ENCODE peak calls at places on chromosomes 16 and 17, in six cellular contexts. Q is neuronal stem cell, R is H9, K is IMR-90, N is H1, M is trophoblast cell. F is an unnamed sample.

GRCh38 chr16:12729448-12729847 is 74.2 kb downstream of the CPPED1 start:
- DNase-seq in Q (no peak), N (no peak), R (no peak), M (no peak), K (peak; percentile 30), F (no peak)

GRCh38 chr16:30884760-30885159 is 9.1 kb downstream of the BCL7C start:
- DNase-seq in M (no peak), K (no peak), R (no peak), N (no peak), Q (no peak), F (no peak)

GRCh38 chr17:2598166-2598565 is 4.7 kb downstream of the PAFAH1B1 start:
- DNase-seq in M (no peak), N (no peak), R (no peak), K (peak; percentile 70), Q (no peak), F (peak; percentile 46)

GRCh38 chr17:40176409-40177110 is 710 bp upstream of the RAPGEFL1 start:
- DNase-seq in Q (no peak), N (no peak), K (no peak), R (no peak), M (no peak), F (no peak)

GRCh38 chr17:17568772-17569195 is 22.7 kb downstream of the PEMT start:
- DNase-seq in N (peak; percentile 97), M (peak; percentile 46), K (peak; percentile 36), R (peak; percentile 92), Q (peak; percentile 64), F (peak; percentile 43)

GRCh38 chr16:31179153-31179746 is 689 bp upstream of the FUS start:
- DNase-seq in R (no peak), N (no peak), K (no peak), M (no peak), Q (no peak), F (no peak)

GRCh38 chr17:66542183-66542966 is 240.0 kb downstream of the PRKCA start:
- DNase-seq in Q (no peak), M (no peak), R (no peak), N (no peak), K (peak; percentile 53), F (peak; percentile 78)

GRCh38 chr16:12628526-12628925 is 175.2 kb downstream of the CPPED1 start:
- DNase-seq in K (no peak), Q (no peak), R (no peak), N (no peak), M (no peak), F (no peak)

GRCh38 chr17:82490512-82491195 is 28.9 kb upstream of the FOXK2 start:
- DNase-seq in K (no peak), N (no peak), M (no peak), Q (no peak), R (no peak), F (no peak)

GRCh38 chr16:85329059-85329812 is 217.0 kb upstream of the CIBAR2 start:
- DNase-seq in N (no peak), K (peak; percentile 41), R (peak; percentile 67), Q (peak; percentile 92), M (peak; percentile 77), F (peak; percentile 82)
- H3K4ac ChIP-seq in N (peak overlapping the region; percentile 89), K (no peak overlapping the region), R (no peak overlapping the region), Q (peak overlapping the region; percentile 77), M (peak overlapping the region; percentile 9), F (peak overlapping the region; percentile 42)

DNA sequence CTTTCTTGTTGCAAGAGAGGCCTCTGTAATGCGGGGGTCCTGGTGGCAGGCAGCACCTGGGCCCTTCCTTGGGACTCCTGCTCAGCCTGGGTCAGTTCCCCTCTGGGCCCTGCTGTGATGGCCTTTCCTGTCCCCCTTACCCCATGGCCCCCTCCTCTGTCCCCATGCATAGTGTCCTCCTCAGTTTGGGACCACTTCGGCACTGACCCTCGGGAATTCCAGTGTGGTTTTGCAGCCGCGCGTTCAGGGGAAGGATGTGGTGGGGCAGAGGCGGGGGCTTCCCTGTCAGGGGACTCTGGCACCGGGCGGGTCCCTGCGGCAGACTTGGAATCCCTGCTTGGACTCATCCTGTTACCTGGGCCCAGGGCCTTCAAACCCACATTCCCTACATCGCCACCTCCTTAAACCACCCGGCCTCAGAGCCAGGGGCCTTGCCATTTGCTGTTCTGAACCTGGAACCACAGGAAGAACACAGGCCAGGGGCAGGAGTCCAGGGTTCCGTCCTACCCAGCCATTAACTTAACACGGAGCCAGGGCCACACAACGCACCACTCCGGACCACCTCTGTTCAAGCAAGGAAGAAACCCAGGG is 31.4 kb upstream of the EIF1 start:
- DNase-seq in M (no peak), Q (no peak), R (no peak), N (no peak), K (no peak), F (no peak)
- H3K27ac ChIP-seq in M (no peak overlapping the region), Q (no peak overlapping the region), R (no peak overlapping the region), N (no peak overlapping the region), K (no peak overlapping the region), F (no peak overlapping the region)

GRCh38 chr17:64177346-64178010 is 47.5 kb upstream of the ERN1 start:
- DNase-seq in Q (no peak), K (no peak), R (no peak), N (no peak), M (no peak), F (no peak)
- H4K91ac ChIP-seq in Q (no peak overlapping the region), K (no peak overlapping the region), R (no peak overlapping the region), N (no peak overlapping the region), M (no peak overlapping the region), F (no peak overlapping the region)

GRCh38 chr17:4998027-4998665 is 396 bp downstream of the KIF1C start:
- DNase-seq in K (no peak), M (no peak), Q (peak; percentile 67), N (peak; percentile 85), R (peak; percentile 72), F (peak; percentile 43)
- H3K4ac ChIP-seq in K (peak overlapping the region; percentile 93), M (peak overlapping the region; percentile 66), Q (no peak overlapping the region), N (peak overlapping the region; percentile 96), R (no peak overlapping the region), F (peak overlapping the region; percentile 88)

GRCh38 chr16:72989203-72989991 is 58.5 kb downstream of the ZFHX3 start:
- DNase-seq in N (no peak), M (peak; percentile 36), K (peak; percentile 93), Q (no peak), R (no peak), F (peak; percentile 19)

GRCh38 chr16:72990003-72990521 is 57.9 kb downstream of the ZFHX3 start:
- DNase-seq in M (peak; percentile 96), R (no peak), Q (no peak), N (no peak), K (peak; percentile 68), F (peak; percentile 36)

GRCh38 chr16:72990571-72990970 is 57.4 kb downstream of the ZFHX3 start:
- DNase-seq in R (no peak), Q (no peak), N (no peak), M (peak; percentile 11), K (no peak), F (no peak)

GRCh38 chr16:72987480-72987901 is 60.4 kb downstream of the ZFHX3 start:
- DNase-seq in Q (no peak), N (no peak), K (no peak), M (peak; percentile 94), R (no peak), F (no peak)

DNA sequence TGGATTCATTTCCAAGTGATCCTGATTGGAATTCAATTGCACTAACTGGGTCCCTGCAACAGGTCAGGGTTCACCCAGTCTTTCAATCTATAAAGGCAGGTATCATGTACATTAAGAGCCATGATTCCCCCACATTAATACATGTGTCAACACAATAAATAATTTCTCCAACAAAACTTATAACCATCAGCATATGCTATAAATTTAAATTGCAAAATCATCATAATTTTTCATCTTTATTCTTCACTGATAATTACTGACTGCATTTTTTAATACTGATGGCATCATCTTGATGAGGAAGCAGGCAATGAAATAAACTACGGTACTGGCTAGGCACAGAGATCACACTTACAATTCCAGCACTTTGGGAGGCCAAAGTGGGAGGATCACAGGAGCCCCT is 59.4 kb downstream of the ZFHX3 start:
- DNase-seq in R (no peak), M (no peak), N (no peak), K (no peak), Q (no peak), F (no peak)
- H3K27ac ChIP-seq in R (no peak overlapping the region), M (no peak overlapping the region), N (no peak overlapping the region), K (no peak overlapping the region), Q (no peak overlapping the region), F (no peak overlapping the region)

GRCh38 chr17:7889166-7889584 is 586 bp downstream of the CHD3 start:
- DNase-seq in R (peak; percentile 71), K (peak; percentile 86), Q (peak; percentile 66), M (peak; percentile 16), N (no peak), F (peak; percentile 94)

GRCh38 chr17:7894226-7894625 is 5.6 kb downstream of the CHD3 start:
- DNase-seq in Q (no peak), R (no peak), K (no peak), M (no peak), N (no peak), F (no peak)

GRCh38 chr17:7894866-7895265 is 6.3 kb downstream of the CHD3 start:
- DNase-seq in R (peak; percentile 8), K (no peak), Q (no peak), N (no peak), M (no peak), F (no peak)

GRCh38 chr17:7897090-7897489 is 8.5 kb downstream of the CHD3 start:
- DNase-seq in Q (no peak), M (no peak), K (peak; percentile 12), R (no peak), N (no peak), F (no peak)

GRCh38 chr17:7893226-7893880 is 4.8 kb downstream of the CHD3 start:
- DNase-seq in M (no peak), N (no peak), K (no peak), Q (no peak), R (no peak), F (no peak)
- H4K91ac ChIP-seq in M (no peak overlapping the region), N (no peak overlapping the region), K (no peak overlapping the region), Q (no peak overlapping the region), R (no peak overlapping the region), F (no peak overlapping the region)

GRCh38 chr16:46830902-46831647 is at the start of gene C16orf87:
- DNase-seq in Q (peak; percentile 89), R (peak; percentile 92), M (peak; percentile 93), N (peak; percentile 92), K (peak; percentile 92), F (peak; percentile 96)

GRCh38 chr16:46828943-46829342 is 2.0 kb downstream of the C16orf87 start:
- DNase-seq in R (no peak), K (no peak), N (no peak), M (no peak), Q (no peak), F (no peak)

GRCh38 chr16:46828292-46828691 is 2.7 kb downstream of the C16orf87 start:
- DNase-seq in N (no peak), K (no peak), R (no peak), Q (no peak), M (no peak), F (no peak)

GRCh38 chr16:46832757-46833464 is 1.9 kb upstream of the C16orf87 start:
- DNase-seq in R (no peak), M (no peak), Q (no peak), N (no peak), K (no peak), F (no peak)

DNA sequence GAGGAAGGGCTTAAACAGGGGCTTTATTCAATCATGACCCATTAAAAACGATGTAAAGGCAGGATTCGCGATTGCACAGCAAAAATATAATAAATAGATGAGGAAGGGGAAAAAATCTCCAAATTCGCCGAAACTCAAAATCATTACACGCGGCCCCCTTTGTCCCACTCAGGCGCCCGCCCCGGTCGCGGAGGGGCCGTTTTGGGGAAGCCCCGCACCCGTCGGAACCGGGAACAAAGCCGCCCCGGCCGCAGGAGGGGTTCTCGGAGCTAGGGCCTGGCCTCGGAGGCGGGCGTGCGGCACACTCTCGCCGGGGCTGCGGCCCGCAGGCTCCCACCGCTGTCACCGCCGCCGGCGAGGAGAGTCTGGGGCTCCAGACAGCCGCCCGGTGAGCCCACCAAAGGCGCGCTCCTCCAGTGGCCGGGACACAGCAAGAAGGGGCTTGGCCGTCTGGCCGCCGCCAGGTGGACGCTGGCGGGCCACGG is 521 bp downstream of the C16orf87 start:
- DNase-seq in K (no peak), M (peak; percentile 37), R (no peak), N (no peak), Q (peak; percentile 8), F (no peak)
- H3K4ac ChIP-seq in K (peak overlapping the region; percentile 87), M (peak overlapping the region; percentile 100), R (no peak overlapping the region), N (no peak overlapping the region), Q (no peak overlapping the region), F (peak overlapping the region; percentile 91)